ENCODE peak calls at places on chromosome 4, in five cellular contexts. E is cardiac fibroblast, H is esophagus squamous epithelium, D is astrocyte, F is fibroblast of mammary gland. R is an unnamed sample.
A peak's percentile ranks its signal among the peaks of the same experiment; 100 is the strongest.

GRCh38 chr4:168710353-168710946 is 213.6 kb downstream of the PALLD start:
- DNase-seq in E (peak; percentile 83), H (no peak), D (peak; percentile 64), F (peak; percentile 82), R (peak; percentile 71)

GRCh38 chr4:147863111-147863747 is 131.3 kb downstream of the ARHGAP10 start:
- DNase-seq in E (peak; percentile 55), H (no peak), D (no peak), F (peak; percentile 52), R (no peak)

GRCh38 chr4:109547394-109547793 is 12.7 kb upstream of the MCUB start:
- DNase-seq in E (no peak), H (no peak), D (no peak), F (no peak), R (peak; percentile 26)

GRCh38 chr4:168102403-168102802 is 10.1 kb downstream of the ANXA10 start:
- DNase-seq in E (no peak), H (no peak), D (no peak), F (no peak), R (no peak)

GRCh38 chr4:159416073-159416472 is 313.2 kb downstream of the RAPGEF2 start:
- DNase-seq in E (no peak), H (no peak), D (no peak), F (no peak), R (peak; percentile 36)

GRCh38 chr4:101977096-101977495 is 186.6 kb downstream of the BANK1 start:
- DNase-seq in E (peak; percentile 97), H (no peak), D (peak; percentile 98), F (peak; percentile 98), R (peak; percentile 98)

GRCh38 chr4:142291299-142291698 is 554.8 kb downstream of the INPP4B start:
- DNase-seq in E (no peak), H (no peak), D (no peak), F (no peak), R (no peak)

GRCh38 chr4:151703401-151703800 is 57.4 kb downstream of the GATB start:
- DNase-seq in E (no peak), H (no peak), D (no peak), F (no peak), R (no peak)

DNA sequence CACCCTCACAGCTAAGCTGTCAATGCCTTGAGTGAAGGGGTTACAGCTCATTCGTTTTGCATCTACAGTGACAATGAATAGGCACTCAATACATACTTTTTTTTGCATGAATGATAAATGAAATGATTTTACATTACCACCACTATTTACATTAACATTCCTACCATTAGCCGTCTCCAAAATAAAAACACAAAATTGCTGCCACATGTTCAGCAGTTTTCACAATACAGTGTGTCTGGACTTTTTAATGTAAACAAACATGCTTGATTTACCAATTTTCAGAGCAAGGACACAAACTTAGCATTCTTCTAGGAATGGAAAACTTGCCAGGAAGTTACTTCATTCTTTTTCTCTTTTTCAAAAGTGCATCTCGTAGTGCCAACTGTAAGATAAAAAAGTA is 9.6 kb upstream of the NAAA start:
- DNase-seq in E (no peak), H (no peak), D (no peak), F (no peak), R (no peak)
- H3K4me3 ChIP-seq in E (no peak overlapping the region), H (no peak overlapping the region), D (no peak overlapping the region), F (no peak overlapping the region), R (no peak overlapping the region)

GRCh38 chr4:140012688-140013087 is 141.3 kb downstream of the MAML3 start:
- DNase-seq in E (peak; percentile 74), H (no peak), D (peak; percentile 75), F (peak; percentile 86), R (peak; percentile 79)
- TF ChIP-seq CTCF in E (peak; percentile 64), H (no peak), D (peak; percentile 86), F (peak; percentile 67), R (peak; percentile 60)

GRCh38 chr4:173284463-173284862 is 49.7 kb downstream of the HMGB2 start:
- DNase-seq in E (no peak), H (no peak), D (no peak), F (no peak), R (no peak)

GRCh38 chr4:173289351-173289725 is 44.8 kb downstream of the HMGB2 start:
- DNase-seq in E (peak; percentile 43), H (no peak), D (peak; percentile 35), F (no peak), R (no peak)

GRCh38 chr4:173287486-173287885 is 46.7 kb downstream of the HMGB2 start:
- DNase-seq in E (no peak), H (no peak), D (no peak), F (no peak), R (no peak)

GRCh38 chr4:173288296-173288695 is 45.9 kb downstream of the HMGB2 start:
- DNase-seq in E (peak; percentile 81), H (peak; percentile 2), D (peak; percentile 23), F (peak; percentile 72), R (peak; percentile 76)

GRCh38 chr4:173288698-173289350 is 45.3 kb downstream of the HMGB2 start:
- DNase-seq in E (peak; percentile 28), H (no peak), D (no peak), F (no peak), R (peak; percentile 11)
- H3K4me3 ChIP-seq in E (peak overlapping the region; percentile 19), H (no peak overlapping the region), D (no peak overlapping the region), F (no peak overlapping the region), R (no peak overlapping the region)

GRCh38 chr4:155402941-155403340 is 26.2 kb upstream of the MAP9 start:
- DNase-seq in E (no peak), H (no peak), D (no peak), F (no peak), R (no peak)

GRCh38 chr4:155405059-155405458 is 28.3 kb upstream of the MAP9 start:
- DNase-seq in E (peak; percentile 57), H (no peak), D (no peak), F (peak; percentile 11), R (no peak)

GRCh38 chr4:155407480-155407879 is 30.7 kb upstream of the MAP9 start:
- DNase-seq in E (no peak), H (no peak), D (no peak), F (no peak), R (no peak)

GRCh38 chr4:155400893-155401292 is 24.1 kb upstream of the MAP9 start:
- DNase-seq in E (no peak), H (no peak), D (no peak), F (no peak), R (no peak)

GRCh38 chr4:155403886-155404285 is 27.1 kb upstream of the MAP9 start:
- DNase-seq in E (peak; percentile 63), H (no peak), D (peak; percentile 39), F (peak; percentile 68), R (peak; percentile 70)
- TF ChIP-seq CTCF in E (peak; percentile 10), H (no peak), D (peak; percentile 28), F (peak; percentile 45), R (peak; percentile 49)

GRCh38 chr4:139732991-139733555 is 67.5 kb downstream of the MGST2 start:
- DNase-seq in E (peak; percentile 34), H (no peak), D (no peak), F (no peak), R (no peak)

GRCh38 chr4:139735381-139736256 is 70.0 kb downstream of the MGST2 start:
- DNase-seq in E (peak; percentile 22), H (no peak), D (peak; percentile 8), F (peak; percentile 12), R (no peak)

GRCh38 chr4:139736257-139736626 is 70.6 kb downstream of the MGST2 start:
- DNase-seq in E (no peak), H (no peak), D (no peak), F (peak; percentile 6), R (no peak)

GRCh38 chr4:139734875-139735380 is 69.3 kb downstream of the MGST2 start:
- DNase-seq in E (peak; percentile 88), H (no peak), D (peak; percentile 80), F (peak; percentile 48), R (peak; percentile 63)

GRCh38 chr4:139734201-139734874 is 68.7 kb downstream of the MGST2 start:
- DNase-seq in E (peak; percentile 85), H (no peak), D (peak; percentile 46), F (peak; percentile 83), R (peak; percentile 82)
- H3K4me3 ChIP-seq in E (peak overlapping the region; percentile 49), H (peak overlapping the region; percentile 51), D (peak overlapping the region; percentile 48), F (peak overlapping the region; percentile 52), R (peak overlapping the region; percentile 30)

GRCh38 chr4:55004831-55005230 is 120.6 kb downstream of the KDR start:
- DNase-seq in E (peak; percentile 83), H (no peak), D (peak; percentile 49), F (peak; percentile 4), R (no peak)

GRCh38 chr4:55002431-55002830 is 123.0 kb downstream of the KDR start:
- DNase-seq in E (no peak), H (no peak), D (no peak), F (no peak), R (peak; percentile 58)

GRCh38 chr4:55001538-55001937 is 123.9 kb downstream of the KDR start:
- DNase-seq in E (no peak), H (no peak), D (peak; percentile 2), F (no peak), R (no peak)

GRCh38 chr4:54998991-54999390 is 126.4 kb downstream of the KDR start:
- DNase-seq in E (peak; percentile 89), H (no peak), D (peak; percentile 7), F (peak; percentile 59), R (peak; percentile 41)
- TF ChIP-seq CTCF in E (peak; percentile 64), H (no peak), D (peak; percentile 56), F (peak; percentile 43), R (peak; percentile 54)

DNA sequence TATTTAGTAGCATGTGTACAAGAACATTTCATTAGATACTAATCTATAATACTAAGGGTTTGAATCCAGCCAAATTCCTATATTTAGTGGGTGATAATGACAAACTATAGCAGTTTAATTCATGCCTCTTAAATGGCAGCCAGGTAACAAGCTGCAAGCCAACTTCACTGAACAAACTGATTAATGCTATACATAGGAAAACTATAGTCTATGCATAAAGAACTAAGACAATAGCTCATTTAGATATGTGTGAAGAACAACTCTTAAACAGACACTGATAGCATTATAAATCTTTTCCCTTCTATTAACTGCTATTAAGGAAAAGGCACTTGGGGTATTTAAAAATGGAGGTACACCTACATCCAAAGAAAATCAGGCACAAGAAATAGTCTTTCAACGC is 19.1 kb downstream of the ACSL1 start:
- DNase-seq in E (no peak), H (no peak), D (no peak), F (no peak), R (no peak)
- H3K4me3 ChIP-seq in E (no peak overlapping the region), H (no peak overlapping the region), D (no peak overlapping the region), F (no peak overlapping the region), R (no peak overlapping the region)

GRCh38 chr4:876780-877179 is 50.9 kb upstream of the CPLX1 start:
- DNase-seq in E (no peak), H (no peak), D (no peak), F (no peak), R (no peak)
- TF ChIP-seq CTCF in E (peak; percentile 23), H (no peak), D (no peak), F (peak; percentile 7), R (no peak)